ENCODE peak calls at places on chromosomes 5 and 9, in seven cellular contexts. P, E, L, T, S, J and I are unnamed samples.
A peak's percentile ranks its signal among the peaks of the same experiment; 100 is the strongest.

GRCh38 chr5:105677291-105677690 is 1993.4 kb downstream of the EFNA5 start:
- DNase-seq in T (peak; percentile 0), P (no peak), L (peak; percentile 13), S (no peak), J (no peak), E (peak; percentile 46), I (no peak)

GRCh38 chr5:39189297-39189955 is 29.9 kb downstream of the FYB1 start:
- DNase-seq in T (no peak), L (no peak), J (no peak), S (no peak), P (no peak), E (no peak), I (no peak)

GRCh38 chr9:136244116-136244775 is 1.4 kb downstream of the QSOX2 start:
- DNase-seq in S (no peak), L (no peak), T (no peak), E (no peak), J (no peak), P (no peak), I (no peak)

GRCh38 chr9:1939926-1940368 is 75.2 kb upstream of the SMARCA2 start:
- DNase-seq in J (no peak), P (no peak), S (peak; percentile 16), T (peak; percentile 1), E (no peak), L (peak; percentile 47), I (no peak)

GRCh38 chr5:171270136-171270535 is 38.9 kb upstream of the TLX3 start:
- DNase-seq in L (no peak), T (peak; percentile 31), J (no peak), S (no peak), P (no peak), E (no peak), I (no peak)

GRCh38 chr9:136515276-136515675 is 30.6 kb downstream of the NOTCH1 start:
- DNase-seq in P (no peak), T (no peak), J (no peak), L (no peak), S (no peak), E (no peak), I (no peak)

GRCh38 chr5:10729320-10730133 is 31.5 kb downstream of the DAP start:
- DNase-seq in L (no peak), P (no peak), E (no peak), J (no peak), S (no peak), T (no peak), I (no peak)

GRCh38 chr5:93748875-93749397 is 7.5 kb upstream of the POU5F2 start:
- DNase-seq in E (no peak), S (no peak), T (no peak), L (no peak), P (no peak), J (no peak), I (no peak)

GRCh38 chr5:17212996-17213395 is 4.4 kb upstream of the BASP1 start:
- DNase-seq in L (no peak), T (no peak), P (no peak), J (no peak), S (no peak), E (no peak), I (no peak)

GRCh38 chr9:108386859-108387384 is 468.9 kb downstream of the ACTL7B start:
- DNase-seq in J (no peak), S (no peak), E (peak; percentile 51), T (peak; percentile 85), L (no peak), P (no peak), I (no peak)

GRCh38 chr9:132412089-132412488 is 2.1 kb downstream of the CFAP77 start:
- DNase-seq in E (peak; percentile 14), P (peak; percentile 19), T (no peak), J (no peak), S (peak; percentile 64), L (peak; percentile 18), I (peak; percentile 26)

GRCh38 chr9:96859461-96860198 is 5.3 kb upstream of the ZNF782 start:
- DNase-seq in T (peak; percentile 76), P (no peak), L (peak; percentile 93), E (peak; percentile 36), J (no peak), S (no peak), I (no peak)

GRCh38 chr5:133119233-133119711 is 67.5 kb downstream of the HSPA4 start:
- DNase-seq in S (no peak), T (no peak), P (no peak), L (no peak), E (no peak), J (no peak), I (no peak)

GRCh38 chr9:93653762-93654161 is 77.4 kb downstream of the PHF2 start:
- DNase-seq in S (no peak), L (no peak), P (no peak), J (peak; percentile 50), E (no peak), T (no peak), I (no peak)

GRCh38 chr5:67771221-67771620 is 444.3 kb upstream of the PIK3R1 start:
- DNase-seq in T (no peak), E (peak; percentile 8), S (no peak), L (no peak), J (no peak), P (no peak), I (no peak)

GRCh38 chr5:116864157-116864837 is 289.7 kb upstream of the SEMA6A start:
- DNase-seq in S (peak; percentile 31), L (no peak), T (no peak), J (no peak), E (no peak), P (no peak), I (no peak)

GRCh38 chr9:115882911-115883310 is 270.7 kb upstream of the PAPPA start:
- DNase-seq in E (peak; percentile 78), S (no peak), T (peak; percentile 21), P (no peak), J (no peak), L (no peak), I (no peak)

GRCh38 chr9:93087971-93088655 is 7.9 kb upstream of the CARD19 start:
- DNase-seq in T (no peak), L (no peak), J (peak; percentile 61), S (no peak), P (no peak), E (no peak), I (no peak)

GRCh38 chr5:95631991-95632675 is 12.2 kb downstream of the GPR150 start:
- DNase-seq in J (no peak), L (peak; percentile 22), T (peak; percentile 70), E (peak; percentile 73), P (no peak), S (no peak), I (peak; percentile 39)

GRCh38 chr9:99231708-99232107 is 9.6 kb downstream of the SEC61B start:
- DNase-seq in J (no peak), L (peak; percentile 23), P (no peak), T (peak; percentile 11), E (peak; percentile 29), S (peak; percentile 28), I (no peak)

GRCh38 chr5:4994994-4995393 is 145.1 kb upstream of the ADAMTS16 start:
- DNase-seq in L (peak; percentile 77), S (no peak), E (peak; percentile 8), P (no peak), J (no peak), T (peak; percentile 1), I (no peak)

GRCh38 chr9:135992486-135993408 is 31.6 kb upstream of the UBAC1 start:
- DNase-seq in L (peak; percentile 74), J (no peak), E (peak; percentile 89), T (peak; percentile 84), P (peak; percentile 59), S (peak; percentile 76), I (peak; percentile 34)

GRCh38 chr5:31033295-31033694 is 160.2 kb upstream of the CDH6 start:
- DNase-seq in E (peak; percentile 6), L (no peak), T (peak; percentile 68), S (no peak), J (no peak), P (no peak), I (no peak)

GRCh38 chr5:135930949-135931295 is 23.9 kb downstream of the LECT2 start:
- DNase-seq in L (no peak), S (peak; percentile 18), T (no peak), J (no peak), E (no peak), P (no peak), I (no peak)

GRCh38 chr5:135934939-135935338 is 19.8 kb downstream of the LECT2 start:
- DNase-seq in L (no peak), E (peak; percentile 41), J (no peak), P (no peak), S (no peak), T (peak; percentile 29), I (no peak)

GRCh38 chr5:135930029-135930948 is 24.5 kb downstream of the LECT2 start:
- DNase-seq in J (no peak), S (peak; percentile 30), E (no peak), L (no peak), T (no peak), P (peak; percentile 46), I (no peak)
- TF ChIP-seq CTCF in J (no peak), S (no peak), E (no peak), L (no peak), T (no peak), P (peak; percentile 44), I (no peak)

GRCh38 chr5:32057157-32058096 is 116.7 kb downstream of the GOLPH3 start:
- DNase-seq in S (no peak), T (no peak), J (no peak), L (peak; percentile 53), E (peak; percentile 45), P (no peak), I (no peak)
- TF ChIP-seq CTCF in S (peak; percentile 70), T (peak; percentile 19), J (peak; percentile 74), L (peak; percentile 31), E (peak; percentile 37), P (peak; percentile 44), I (peak; percentile 22)

DNA sequence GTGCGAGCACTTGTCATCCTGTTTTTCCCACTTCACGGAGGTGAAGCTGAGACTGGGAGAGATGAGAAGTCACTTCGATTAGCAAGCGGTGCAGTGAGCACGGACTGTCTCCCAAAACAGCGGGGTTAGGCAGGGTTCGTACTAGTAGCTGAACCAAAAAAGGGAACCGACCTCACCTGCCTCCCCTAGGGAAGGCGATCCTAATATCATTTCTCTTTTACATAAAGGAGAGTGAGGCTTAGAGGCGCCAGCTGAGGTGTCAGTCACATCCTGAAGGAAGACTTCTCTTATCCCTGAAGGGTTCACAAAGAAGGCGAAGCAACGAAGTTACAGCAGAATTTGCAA is 506 bp upstream of the KIAA1191 start:
- DNase-seq in T (no peak), E (no peak), L (no peak), P (no peak), S (no peak), J (no peak), I (no peak)
- TF ChIP-seq CTCF in T (no peak), E (no peak), L (no peak), P (no peak), S (no peak), J (no peak), I (no peak)

GRCh38 chr9:89813482-89813881 is 208.7 kb downstream of the GADD45G start:
- DNase-seq in T (no peak), E (no peak), J (no peak), S (no peak), L (no peak), P (no peak), I (no peak)

GRCh38 chr9:89815903-89816573 is 211.2 kb downstream of the GADD45G start:
- DNase-seq in J (no peak), S (no peak), E (no peak), L (no peak), P (no peak), T (no peak), I (no peak)

GRCh38 chr9:89812556-89813181 is 207.9 kb downstream of the GADD45G start:
- DNase-seq in J (no peak), L (no peak), P (no peak), E (no peak), S (no peak), T (no peak), I (no peak)

GRCh38 chr9:89815061-89815902 is 210.5 kb downstream of the GADD45G start:
- DNase-seq in S (no peak), T (no peak), J (no peak), P (no peak), E (no peak), L (no peak), I (no peak)

GRCh38 chr9:89814340-89815040 is 209.7 kb downstream of the GADD45G start:
- DNase-seq in J (no peak), L (no peak), S (no peak), T (peak; percentile 3), P (no peak), E (peak; percentile 31), I (no peak)
- TF ChIP-seq CTCF in J (no peak), L (no peak), S (no peak), T (no peak), P (no peak), E (no peak), I (no peak)